ENCODE peak calls at places on chromosomes 16 and 17, in seven cellular contexts. One of them, this sample, is unnamed.

GRCh38 chr16:67187175-67187900 is 2.6 kb downstream of the EXOC3L1 start:
- DNase-seq in lower lobe of right lung: no peak
- DNase-seq in HEK293T: no peak
- DNase-seq in stimulated activated CD4-positive, alpha-beta T cell treated with anti-CD3 and anti-CD28 coated beads, Interleukin-2, amount 100 ng/mL, for 48 hours: no peak
- DNase-seq in HCT116: no peak
- DNase-seq in upper lobe of right lung: no peak
- DNase-seq in AG08395: no peak
- DNase-seq in this sample: no peak

GRCh38 chr17:3683054-3683511 is 12.9 kb downstream of the P2RX5 start:
- DNase-seq in lower lobe of right lung: no peak
- DNase-seq in HEK293T: peak; percentile 80
- DNase-seq in stimulated activated CD4-positive, alpha-beta T cell treated with anti-CD3 and anti-CD28 coated beads, Interleukin-2, amount 100 ng/mL, for 48 hours: peak; percentile 62
- DNase-seq in HCT116: peak; percentile 53
- DNase-seq in upper lobe of right lung: no peak
- DNase-seq in AG08395: peak; percentile 74
- DNase-seq in this sample: no peak

GRCh38 chr16:67207857-67208524 is 9.1 kb downstream of the ELMO3 start:
- DNase-seq in lower lobe of right lung: no peak
- DNase-seq in HEK293T: no peak
- DNase-seq in stimulated activated CD4-positive, alpha-beta T cell treated with anti-CD3 and anti-CD28 coated beads, Interleukin-2, amount 100 ng/mL, for 48 hours: no peak
- DNase-seq in HCT116: no peak
- DNase-seq in upper lobe of right lung: no peak
- DNase-seq in AG08395: peak; percentile 84
- DNase-seq in this sample: no peak

GRCh38 chr17:48551601-48552452 is 6.9 kb upstream of the HOXB2 start:
- DNase-seq in lower lobe of right lung: no peak
- DNase-seq in HEK293T: no peak
- DNase-seq in stimulated activated CD4-positive, alpha-beta T cell treated with anti-CD3 and anti-CD28 coated beads, Interleukin-2, amount 100 ng/mL, for 48 hours: no peak
- DNase-seq in HCT116: no peak
- DNase-seq in upper lobe of right lung: peak; percentile 61
- DNase-seq in AG08395: no peak
- DNase-seq in this sample: no peak

GRCh38 chr17:72560303-72561247 is 439.8 kb downstream of the SOX9 start:
- DNase-seq in lower lobe of right lung: peak; percentile 85
- DNase-seq in HEK293T: peak; percentile 84
- DNase-seq in stimulated activated CD4-positive, alpha-beta T cell treated with anti-CD3 and anti-CD28 coated beads, Interleukin-2, amount 100 ng/mL, for 48 hours: peak; percentile 30
- DNase-seq in HCT116: peak; percentile 61
- DNase-seq in upper lobe of right lung: peak; percentile 88
- DNase-seq in AG08395: peak; percentile 84
- DNase-seq in this sample: no peak

GRCh38 chr17:17946104-17946503 is 26.1 kb downstream of the TOM1L2 start:
- DNase-seq in lower lobe of right lung: no peak
- DNase-seq in HEK293T: no peak
- DNase-seq in stimulated activated CD4-positive, alpha-beta T cell treated with anti-CD3 and anti-CD28 coated beads, Interleukin-2, amount 100 ng/mL, for 48 hours: no peak
- DNase-seq in HCT116: no peak
- DNase-seq in upper lobe of right lung: no peak
- DNase-seq in AG08395: no peak
- DNase-seq in this sample: no peak

GRCh38 chr17:78852709-78853111 is 12.1 kb upstream of the USP36 start:
- DNase-seq in lower lobe of right lung: no peak
- DNase-seq in HEK293T: peak; percentile 70
- DNase-seq in stimulated activated CD4-positive, alpha-beta T cell treated with anti-CD3 and anti-CD28 coated beads, Interleukin-2, amount 100 ng/mL, for 48 hours: no peak
- DNase-seq in HCT116: no peak
- DNase-seq in upper lobe of right lung: no peak
- DNase-seq in AG08395: no peak
- DNase-seq in this sample: no peak

GRCh38 chr17:2237521-2237921 is 66.1 kb downstream of the SMG6 start:
- DNase-seq in lower lobe of right lung: no peak
- DNase-seq in HEK293T: no peak
- DNase-seq in stimulated activated CD4-positive, alpha-beta T cell treated with anti-CD3 and anti-CD28 coated beads, Interleukin-2, amount 100 ng/mL, for 48 hours: no peak
- DNase-seq in HCT116: no peak
- DNase-seq in upper lobe of right lung: no peak
- DNase-seq in AG08395: no peak
- DNase-seq in this sample: no peak

GRCh38 chr17:746783-747629 is 5.1 kb downstream of the GEMIN4 start:
- DNase-seq in lower lobe of right lung: no peak
- DNase-seq in HEK293T: no peak
- DNase-seq in stimulated activated CD4-positive, alpha-beta T cell treated with anti-CD3 and anti-CD28 coated beads, Interleukin-2, amount 100 ng/mL, for 48 hours: no peak
- DNase-seq in HCT116: no peak
- DNase-seq in upper lobe of right lung: no peak
- DNase-seq in AG08395: no peak
- DNase-seq in this sample: no peak

GRCh38 chr16:9338068-9338467 is 246.6 kb downstream of the HAPSTR1 start:
- DNase-seq in lower lobe of right lung: no peak
- DNase-seq in HEK293T: no peak
- DNase-seq in stimulated activated CD4-positive, alpha-beta T cell treated with anti-CD3 and anti-CD28 coated beads, Interleukin-2, amount 100 ng/mL, for 48 hours: no peak
- DNase-seq in HCT116: no peak
- DNase-seq in upper lobe of right lung: no peak
- DNase-seq in AG08395: no peak
- DNase-seq in this sample: no peak

This sample was measured in left lobe of liver.